ENCODE peak calls at places on chromosomes 5 and 9, in four cellular contexts. D is HL-60, Q is K562, E is GM12891. M is an unnamed sample.
A peak's percentile ranks its signal among the peaks of the same experiment; 100 is the strongest.

GRCh38 chr9:94891183-94891582 is 164.7 kb downstream of the AOPEP start:
- DNase-seq in E (no peak), Q (no peak), D (no peak), M (no peak)

GRCh38 chr5:124952079-124952478 is 205.6 kb upstream of the ZNF608 start:
- DNase-seq in Q (no peak), E (no peak), D (no peak), M (peak; percentile 69)

GRCh38 chr5:150302301-150303069 is at the start of gene ARSI:
- DNase-seq in E (no peak), D (no peak), Q (peak; percentile 32), M (no peak)

GRCh38 chr5:72441861-72442540 is 65.2 kb downstream of the ZNF366 start:
- DNase-seq in Q (no peak), E (no peak), D (no peak), M (no peak)

GRCh38 chr5:139644001-139644456 is 4.1 kb upstream of the CXXC5 start:
- DNase-seq in D (no peak), E (no peak), Q (no peak), M (no peak)

GRCh38 chr9:34386656-34387055 is 10.0 kb upstream of the MYORG start:
- DNase-seq in D (no peak), Q (no peak), E (no peak), M (no peak)

GRCh38 chr5:10485142-10485795 is 43.6 kb downstream of the ROPN1L start:
- DNase-seq in D (peak; percentile 65), E (no peak), Q (peak; percentile 90), M (no peak)

GRCh38 chr9:135324329-135324728 is 155.3 kb upstream of the PPP1R26 start:
- DNase-seq in Q (no peak), E (no peak), D (no peak), M (no peak)

GRCh38 chr9:133149130-133150015 is 14.3 kb downstream of the GBGT1 start:
- DNase-seq in E (peak; percentile 97), D (peak; percentile 86), Q (peak; percentile 98), M (peak; percentile 85)

GRCh38 chr9:133769511-133770075 is 31.4 kb upstream of the SARDH start:
- DNase-seq in D (no peak), Q (no peak), E (no peak), M (no peak)

GRCh38 chr9:77989437-77989836 is 42.2 kb downstream of the GNAQ start:
- DNase-seq in E (no peak), Q (no peak), D (no peak), M (no peak)

GRCh38 chr9:113705306-113705937 is 170.7 kb upstream of the ZNF618 start:
- DNase-seq in Q (no peak), D (no peak), E (no peak), M (no peak)

GRCh38 chr5:105146867-105147266 is 1584.3 kb upstream of the NUDT12 start:
- DNase-seq in Q (no peak), D (no peak), E (no peak), M (no peak)

GRCh38 chr5:131647078-131647769 is 12.2 kb upstream of the RAPGEF6 start:
- DNase-seq in E (no peak), Q (no peak), D (no peak), M (peak; percentile 36)

GRCh38 chr5:100535060-100536005 is at the start of gene FAM174A:
- DNase-seq in Q (peak; percentile 78), D (peak; percentile 86), E (peak; percentile 54), M (peak; percentile 94)

GRCh38 chr9:129889936-129890717 is 54.9 kb downstream of the USP20 start:
- DNase-seq in E (no peak), D (peak; percentile 93), Q (no peak), M (peak; percentile 31)

GRCh38 chr5:180970336-180970735 is 18.3 kb upstream of the BTNL3 start:
- DNase-seq in Q (no peak), E (no peak), D (no peak), M (no peak)

GRCh38 chr9:101418518-101419111 is 17.0 kb downstream of the ALDOB start:
- DNase-seq in Q (no peak), E (no peak), D (no peak), M (no peak)

GRCh38 chr9:76667521-76667957 is 96.7 kb upstream of the PCA3 start:
- DNase-seq in Q (peak; percentile 47), D (no peak), E (no peak), M (no peak)

GRCh38 chr5:61289669-61290363 is 42.2 kb upstream of the ZSWIM6 start:
- DNase-seq in D (peak; percentile 18), Q (no peak), E (no peak), M (no peak)

GRCh38 chr9:125240649-125240999 is 519 bp downstream of the HSPA5 start:
- DNase-seq in D (peak; percentile 34), Q (peak; percentile 28), E (no peak), M (no peak)

GRCh38 chr5:16755641-16756040 is 138.8 kb upstream of the RETREG1 start:
- DNase-seq in D (no peak), Q (no peak), E (no peak), M (no peak)

GRCh38 chr5:119666542-119666941 is 37.2 kb downstream of the FAM170A start:
- DNase-seq in Q (no peak), E (no peak), D (no peak), M (no peak)

GRCh38 chr9:79663878-79664277 is 92.1 kb downstream of the TLE4 start:
- DNase-seq in D (no peak), Q (no peak), E (no peak), M (no peak)

GRCh38 chr5:87195104-87195581 is 72.5 kb upstream of the RASA1 start:
- DNase-seq in E (no peak), D (no peak), Q (no peak), M (peak; percentile 48)

GRCh38 chr5:40689442-40689841 is 9.7 kb downstream of the PTGER4 start:
- DNase-seq in Q (peak; percentile 26), E (no peak), D (no peak), M (peak; percentile 34)

GRCh38 chr9:78598120-78598519 is 301.2 kb downstream of the PSAT1 start:
- DNase-seq in E (no peak), Q (no peak), D (peak; percentile 18), M (no peak)

GRCh38 chr5:172901012-172901780 is 58.0 kb upstream of the RPL26L1 start:
- DNase-seq in Q (peak; percentile 88), E (no peak), D (no peak), M (no peak)

GRCh38 chr5:149575131-149575530 is 6.2 kb upstream of the ARHGEF37 start:
- DNase-seq in D (no peak), Q (no peak), E (no peak), M (no peak)

GRCh38 chr5:151591144-151591819 is at the start of gene FAT2:
- DNase-seq in Q (no peak), D (no peak), E (no peak), M (no peak)

GRCh38 chr9:38278457-38278856 is 114.0 kb upstream of the ALDH1B1 start:
- DNase-seq in D (no peak), Q (no peak), E (no peak), M (no peak)

GRCh38 chr9:129276486-129277260 is 98.6 kb upstream of the IER5L start:
- DNase-seq in D (no peak), E (no peak), Q (no peak), M (no peak)

GRCh38 chr5:100792781-100793180 is 110.3 kb downstream of the ST8SIA4 start:
- DNase-seq in Q (no peak), E (no peak), D (no peak), M (no peak)

GRCh38 chr9:4549751-4550295 is 59.6 kb downstream of the SLC1A1 start:
- DNase-seq in E (no peak), D (no peak), Q (no peak), M (no peak)

GRCh38 chr9:99130069-99130468 is 25.2 kb downstream of the TGFBR1 start:
- DNase-seq in D (peak; percentile 30), E (no peak), Q (no peak), M (peak; percentile 72)

GRCh38 chr5:141420855-141421488 is at the start of gene PCDHGA11:
- DNase-seq in D (peak; percentile 68), Q (peak; percentile 61), E (no peak), M (peak; percentile 37)

GRCh38 chr9:138105123-138105415 is 227.5 kb downstream of the CACNA1B start:
- DNase-seq in Q (peak; percentile 3), E (no peak), D (no peak), M (no peak)

DNA sequence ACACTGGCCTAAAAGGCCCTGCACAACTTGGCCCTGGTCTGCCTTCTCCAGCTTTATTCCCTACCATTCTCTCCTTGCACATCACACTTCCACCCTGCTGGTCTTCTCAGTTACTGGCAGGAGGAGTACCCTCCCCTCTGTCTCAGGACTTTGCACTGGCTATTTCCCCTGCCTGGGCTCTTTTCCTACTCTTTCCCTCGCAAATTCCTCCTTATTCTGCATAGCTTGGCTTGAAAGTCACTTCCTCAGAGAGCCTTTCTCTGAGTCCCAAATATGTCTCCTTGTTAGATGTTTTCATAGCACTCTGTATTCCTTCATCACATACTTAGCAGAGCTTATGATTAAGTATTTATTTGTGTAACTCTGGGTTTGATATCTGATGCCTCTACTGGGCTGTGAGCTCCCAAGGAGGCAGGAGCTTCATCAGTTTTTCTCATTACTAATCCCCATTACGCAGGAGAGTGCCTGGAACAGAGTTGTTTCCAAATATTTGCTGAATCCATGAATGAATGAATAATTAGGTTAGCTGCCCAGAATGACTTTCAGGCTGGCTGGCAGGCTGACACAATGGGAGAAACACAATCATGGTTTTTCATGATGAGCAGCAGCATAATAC is 159.9 kb upstream of the KLF9 start:
- DNase-seq in D (no peak), Q (no peak), E (no peak), M (no peak)
- TF ChIP-seq SPI1 in D (no peak), Q (no peak), E (no peak), M (no peak)

DNA sequence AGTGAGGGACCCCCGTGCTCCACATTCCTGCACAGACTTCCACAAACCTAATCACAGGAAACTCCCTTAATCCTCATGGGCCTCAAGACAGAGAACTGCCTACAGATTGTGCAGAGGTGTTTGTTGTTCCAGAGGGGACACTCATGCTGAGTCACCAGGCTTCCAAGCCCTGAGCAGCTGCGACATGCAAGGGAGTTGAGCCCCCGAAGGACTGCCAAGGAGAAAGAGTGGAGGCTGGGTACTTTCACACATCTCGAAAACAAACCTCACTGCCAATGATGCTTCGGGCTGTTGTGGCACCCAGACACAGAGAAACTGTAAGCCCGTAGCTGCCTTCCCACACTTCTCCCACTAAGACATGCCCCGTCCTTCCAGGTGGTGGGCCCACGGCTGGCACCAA is 480.8 kb downstream of the CDH12 start:
- DNase-seq in D (no peak), E (no peak), Q (no peak), M (no peak)
- TF ChIP-seq SPI1 in D (no peak), E (no peak), Q (no peak), M (no peak)

GRCh38 chr5:33415811-33416354 is 24.9 kb upstream of the TARS1 start:
- DNase-seq in D (no peak), E (no peak), Q (no peak), M (no peak)
- TF ChIP-seq SPI1 in D (no peak), E (no peak), Q (no peak), M (no peak)

DNA sequence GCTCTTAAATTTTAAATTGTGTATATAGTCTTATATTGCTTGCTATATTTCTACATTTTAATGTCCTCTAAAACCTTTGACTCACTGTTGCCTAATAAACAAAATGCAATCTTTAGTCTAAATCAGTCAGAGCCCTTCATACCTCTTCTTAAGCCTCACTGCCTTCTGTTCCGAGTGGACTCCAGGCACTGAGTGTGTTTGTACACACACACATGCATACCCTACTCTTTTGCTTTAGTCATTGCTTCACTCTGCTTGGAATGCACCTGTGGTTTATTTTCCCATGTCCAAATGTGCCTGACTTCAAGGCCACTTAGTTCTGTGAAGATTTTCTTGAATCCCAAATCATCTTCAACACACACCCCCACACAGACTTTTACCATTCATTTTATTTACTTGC is 60.9 kb downstream of the SLC12A2 start:
- DNase-seq in E (no peak), D (no peak), Q (no peak), M (no peak)
- TF ChIP-seq SPI1 in E (no peak), D (no peak), Q (no peak), M (no peak)

GRCh38 chr5:135349886-135350285 is 49.1 kb downstream of the MACROH2A1 start:
- DNase-seq in E (no peak), D (no peak), Q (no peak), M (no peak)
- TF ChIP-seq SPI1 in E (no peak), D (no peak), Q (no peak), M (no peak)

GRCh38 chr9:107975426-107976010 is 485.9 kb upstream of the KLF4 start:
- DNase-seq in E (no peak), D (no peak), Q (no peak), M (no peak)
- TF ChIP-seq SPI1 in E (no peak), D (no peak), Q (no peak), M (no peak)